ENCODE peak calls at places on chromosomes 4 and X, in four cellular contexts. S, M, Z and U are unnamed samples. For H3K36me3, the result is how much of the 10 kb centered on the place peaks cover.

GRCh38 chr4:107736924-107737448 is 17.0 kb upstream of the PAPSS1 start:
- DNase-seq in M (peak), S (no peak), Z (no peak), U (no peak)

GRCh38 chr4:170339522-170339921 is 249.8 kb upstream of the AADAT start:
- DNase-seq in S (no peak), M (no peak), Z (no peak), U (no peak)

GRCh38 chr4:175656615-175657014 is 155.4 kb downstream of the GPM6A start:
- DNase-seq in S (no peak), M (no peak), Z (no peak), U (no peak)

GRCh38 chr4:38782452-38783108 is at the start of gene TLR10:
- DNase-seq in Z (peak), S (no peak), M (no peak), U (peak)

GRCh38 chr4:154560824-154561231 is 2.0 kb upstream of the FGB start:
- DNase-seq in S (peak), Z (no peak), M (no peak), U (no peak)

GRCh38 chr4:25859429-25860148 is 3.2 kb downstream of the SEL1L3 start:
- DNase-seq in M (peak), S (no peak), Z (no peak), U (no peak)

GRCh38 chr4:101019941-101020401 is 327.4 kb downstream of the PPP3CA start:
- DNase-seq in M (no peak), Z (no peak), S (no peak), U (peak)

GRCh38 chrX:107204063-107204605 is 2.1 kb downstream of the NUP62CL start:
- DNase-seq in M (no peak), S (no peak), Z (no peak), U (no peak)

GRCh38 chr4:86048426-86048825 is 311.4 kb downstream of the MAPK10 start:
- DNase-seq in M (no peak), Z (no peak), S (no peak), U (no peak)

GRCh38 chr4:7003176-7003878 is 39.8 kb upstream of the TADA2B start:
- DNase-seq in S (no peak), Z (no peak), M (no peak), U (no peak)

GRCh38 chr4:79865253-79865652 is 207.8 kb downstream of the ANTXR2 start:
- DNase-seq in Z (no peak), S (no peak), M (no peak), U (no peak)

GRCh38 chrX:75784689-75785491 is at the start of gene MAGEE2:
- DNase-seq in Z (no peak), S (no peak), M (no peak), U (no peak)

GRCh38 chr4:169348541-169348940 is 77.8 kb upstream of the SH3RF1 start:
- DNase-seq in S (no peak), Z (no peak), M (no peak), U (no peak)

GRCh38 chr4:79653871-79654270 is 245.8 kb upstream of the GK2 start:
- DNase-seq in M (no peak), Z (no peak), S (no peak), U (no peak)

GRCh38 chr4:94933799-94934198 is 176.0 kb downstream of the BMPR1B start:
- DNase-seq in Z (no peak), S (no peak), M (no peak), U (no peak)

GRCh38 chrX:155027509-155028066 is 944 bp downstream of the FUNDC2 start:
- DNase-seq in S (no peak), Z (no peak), M (no peak), U (no peak)

GRCh38 chrX:3286196-3286920 is 60.1 kb downstream of the MXRA5 start:
- DNase-seq in S (no peak), M (no peak), Z (no peak), U (no peak)

GRCh38 chrX:109879991-109880390 is 122.9 kb upstream of the TMEM164 start:
- DNase-seq in Z (no peak), M (no peak), S (no peak), U (no peak)

GRCh38 chrX:148281920-148282319 is 218.5 kb upstream of the AFF2 start:
- DNase-seq in Z (no peak), M (no peak), S (no peak), U (no peak)

GRCh38 chr4:129852434-129852833 is 756.5 kb downstream of the C4orf33 start:
- DNase-seq in Z (no peak), M (no peak), S (no peak), U (no peak)

GRCh38 chr4:113043591-113043990 is 5.9 kb upstream of the ANK2 start:
- DNase-seq in M (no peak), Z (no peak), S (no peak), U (no peak)

GRCh38 chrX:132216806-132217202 is 2.4 kb downstream of the RAP2C start:
- DNase-seq in M (no peak), S (no peak), Z (no peak), U (no peak)

GRCh38 chrX:53055244-53055849 is 6.8 kb downstream of the GPR173 start:
- DNase-seq in Z (no peak), M (no peak), S (no peak), U (no peak)

GRCh38 chr4:182642831-182643230 is 274.4 kb downstream of the DCTD start:
- DNase-seq in M (no peak), S (no peak), Z (no peak), U (no peak)

GRCh38 chr4:14165253-14165942 is 537.9 kb upstream of the BOD1L1 start:
- DNase-seq in Z (no peak), M (no peak), S (no peak), U (peak)

GRCh38 chr4:184250795-184251679 is 33.4 kb upstream of the ENPP6 start:
- DNase-seq in M (no peak), S (no peak), Z (no peak), U (no peak)

GRCh38 chr4:184473515-184474260 is 662 bp downstream of the IRF2 start:
- DNase-seq in S (no peak), Z (peak), M (peak), U (peak)

GRCh38 chr4:66014146-66014765 is 344.0 kb upstream of the EPHA5 start:
- DNase-seq in S (no peak), Z (no peak), M (no peak), U (no peak)

GRCh38 chr4:7295917-7296660 is 103.8 kb downstream of the SORCS2 start:
- DNase-seq in Z (no peak), S (no peak), M (no peak), U (no peak)

DNA sequence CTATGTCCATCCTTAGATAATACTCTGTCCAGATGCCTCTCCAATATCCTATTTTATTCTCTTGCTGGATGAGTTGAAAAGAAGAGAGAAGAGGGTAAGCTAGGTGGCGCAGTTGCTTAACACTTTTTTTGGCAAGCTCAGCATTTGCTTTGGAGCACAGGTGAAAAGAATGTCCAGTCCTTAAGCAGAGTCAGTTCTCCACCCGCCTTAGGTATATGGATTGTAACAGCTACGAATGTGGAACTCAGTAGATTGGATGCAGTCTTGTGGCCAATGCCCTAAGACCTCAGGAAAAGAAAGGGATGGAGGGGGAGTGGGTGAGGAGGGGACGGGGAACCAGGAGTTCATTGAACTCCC is 208.4 kb downstream of the NWD2 start:
- DNase-seq in S (no peak), M (peak), Z (peak), U (peak)
- H3K4me3 ChIP-seq in S (peak), M (peak), Z (peak), U (no peak)

DNA sequence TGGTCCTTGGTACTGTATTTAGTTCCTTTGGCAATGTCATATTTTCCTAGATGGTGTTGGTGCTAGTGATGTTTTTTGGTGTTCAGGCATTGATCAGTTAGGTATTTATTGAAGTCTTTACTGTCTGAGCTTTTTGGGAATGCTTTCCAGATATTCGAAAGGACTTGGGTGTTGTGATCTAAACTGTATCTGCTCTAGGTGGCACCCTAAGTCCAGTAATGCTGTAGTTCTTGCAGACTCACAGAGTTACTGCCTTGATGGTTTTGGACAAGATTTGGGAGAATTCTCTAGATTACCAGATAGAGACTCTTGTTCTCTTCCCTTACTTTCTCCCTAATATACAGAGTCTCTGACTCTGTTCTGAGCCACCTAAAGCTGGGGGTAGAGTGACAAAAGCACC is 513.6 kb upstream of the PITX2 start:
- DNase-seq in M (no peak), S (no peak), Z (no peak), U (no peak)
- TF ChIP-seq CTCF in M (no peak), S (peak), Z (no peak), U (peak)

DNA sequence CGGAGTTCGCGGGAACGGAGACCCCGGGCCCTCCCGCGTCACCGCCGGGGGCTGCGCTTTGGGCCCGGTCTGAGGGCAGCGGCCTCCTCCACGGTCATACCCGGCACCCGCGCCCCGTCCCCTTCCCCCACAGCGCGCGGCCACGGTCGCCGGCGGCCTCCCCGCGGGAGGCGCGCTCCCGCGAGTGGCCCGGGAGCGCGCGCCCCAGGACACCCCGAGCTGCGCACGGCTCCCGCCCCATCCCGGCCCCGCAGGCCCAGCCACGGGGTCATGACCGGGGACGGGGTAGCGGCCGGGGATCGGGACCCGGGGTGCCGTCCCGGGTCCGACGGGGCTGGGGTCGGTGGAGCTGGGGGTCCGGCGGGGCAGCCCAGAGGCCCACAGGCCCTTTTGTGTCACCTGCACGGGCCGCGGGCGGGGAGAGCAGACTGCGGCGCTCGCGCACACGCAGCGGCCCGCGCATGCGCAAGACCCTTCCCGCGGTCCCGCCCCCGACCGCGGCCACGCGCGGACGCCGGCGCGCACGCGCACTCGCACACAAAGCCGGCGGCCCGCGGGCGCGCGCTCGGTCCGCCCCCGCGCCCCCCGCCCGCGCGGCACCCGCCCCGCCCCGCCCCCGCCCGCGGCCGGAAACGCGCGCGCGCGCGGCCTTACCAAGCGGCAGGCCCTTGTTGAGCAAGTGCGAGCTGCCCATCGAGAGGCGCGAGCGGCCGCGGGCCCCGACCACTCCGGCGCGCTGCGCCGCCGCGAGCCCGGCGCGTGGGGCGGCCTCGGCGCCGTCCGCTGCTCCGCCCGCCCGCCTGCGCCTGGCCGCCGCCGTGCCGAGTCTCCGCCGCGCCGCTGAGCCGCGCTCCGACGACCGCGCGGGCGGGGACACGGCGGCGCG is at the start of gene CTBP1:
- DNase-seq in M (peak), S (peak), Z (peak), U (peak)
- H3K36me3 ChIP-seq in M (under half), S (under half), Z (under half), U (under half)

GRCh38 chr4:167602157-167602556 is 367.9 kb upstream of the SPOCK3 start:
- DNase-seq in Z (no peak), S (no peak), M (no peak), U (no peak)

GRCh38 chr4:167606551-167606950 is 372.3 kb upstream of the SPOCK3 start:
- DNase-seq in Z (no peak), M (no peak), S (no peak), U (no peak)
- H3K4me3 ChIP-seq in Z (no peak), M (no peak), S (no peak), U (no peak)

GRCh38 chrX:151505796-151506195 is 57.7 kb upstream of the PASD1 start:
- DNase-seq in Z (no peak), S (no peak), M (no peak), U (no peak)
- TF ChIP-seq CTCF in Z (no peak), S (peak), M (no peak), U (peak)

GRCh38 chr4:47543331-47543730 is 58.3 kb downstream of the ATP10D start:
- DNase-seq in S (no peak), Z (no peak), M (no peak), U (no peak)
- H3K36me3 ChIP-seq in S (under half), Z (half or more), M (under half), U (under half)

GRCh38 chrX:66164470-66164869 is 423 bp downstream of the HEPH start:
- DNase-seq in Z (no peak), S (no peak), M (no peak), U (no peak)
- H3K4me3 ChIP-seq in Z (peak), S (no peak), M (no peak), U (no peak)

DNA sequence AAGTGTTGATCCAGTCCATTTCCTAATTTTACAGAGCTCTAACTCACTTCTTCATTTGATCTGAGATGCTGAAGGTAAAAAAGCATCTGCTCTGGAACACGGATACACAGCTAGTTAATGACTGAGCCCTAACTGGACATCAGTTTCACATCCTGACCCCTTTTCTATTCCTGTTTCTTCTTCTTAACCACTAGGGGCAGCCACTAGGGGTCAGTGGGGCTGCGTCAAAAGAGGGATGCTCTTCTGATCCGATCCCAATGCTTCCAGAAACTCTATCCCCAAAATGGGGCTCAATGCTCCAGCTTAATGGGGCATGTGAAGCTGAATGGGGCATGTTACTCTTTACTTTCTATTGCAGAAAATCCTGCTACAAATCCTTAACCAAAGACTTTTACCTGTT is 33.4 kb upstream of the PHKA2 start:
- DNase-seq in S (no peak), Z (no peak), M (no peak), U (no peak)
- TF ChIP-seq CTCF in S (peak), Z (no peak), M (no peak), U (peak)

GRCh38 chrX:153963546-153963945 is 8.1 kb downstream of the HCFC1 start:
- DNase-seq in Z (no peak), M (no peak), S (no peak), U (no peak)
- H3K36me3 ChIP-seq in Z (half or more), M (under half), S (half or more), U (under half)

DNA sequence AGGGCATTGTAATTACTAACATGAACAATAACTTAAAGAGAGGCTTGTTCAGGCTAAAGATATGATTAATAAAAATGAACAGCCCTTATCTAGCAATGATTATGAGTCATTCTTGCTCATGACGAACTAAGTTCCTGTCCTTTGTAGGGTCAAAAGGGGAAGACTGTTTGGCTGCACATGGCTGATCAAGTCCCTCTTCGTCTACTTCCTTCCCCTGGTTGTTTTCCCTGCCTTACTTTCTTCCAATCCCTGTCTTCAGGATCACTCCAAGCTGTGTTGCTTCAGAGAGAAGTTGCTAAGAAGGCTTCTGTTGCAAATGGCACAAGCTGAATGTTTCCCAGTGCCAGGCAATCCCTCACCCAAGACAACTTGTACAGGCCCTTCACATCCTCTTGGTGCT is 115.0 kb upstream of the HS3ST1 start:
- DNase-seq in M (no peak), Z (no peak), S (no peak), U (no peak)
- H3K4me3 ChIP-seq in M (no peak), Z (no peak), S (no peak), U (no peak)